ENCODE peak calls at places on chromosome 19, in nine cellular contexts. N is tibial artery, H is Calu3, F is suprapubic skin, Q is mucosa of descending colon, A is foreskin keratinocyte, Y is GM10248, K is GM06990, M is Peyer's patch. O is an unnamed sample.

GRCh38 chr19:1136201-1136600 is 32.4 kb downstream of the GPX4 start:
- DNase-seq in N (no peak), H (no peak), F (no peak), Q (peak; percentile 69), A (no peak), Y (peak; percentile 65), K (peak; percentile 56), M (peak; percentile 54), O (peak; percentile 81)

GRCh38 chr19:17931532-17932191 is 1.2 kb upstream of the CCDC124 start:
- DNase-seq in N (no peak), H (no peak), F (no peak), Q (no peak), A (no peak), Y (peak; percentile 26), K (no peak), M (no peak), O (peak; percentile 23)

GRCh38 chr19:2164020-2164988 is 571 bp downstream of the DOT1L start:
- DNase-seq in N (no peak), H (peak; percentile 31), F (peak; percentile 87), Q (peak; percentile 27), A (peak; percentile 23), Y (no peak), K (no peak), M (peak; percentile 36), O (no peak)

GRCh38 chr19:1907563-1908363 is 2.6 kb downstream of the ADAT3 start:
- DNase-seq in N (no peak), H (peak; percentile 63), F (no peak), Q (peak; percentile 77), A (peak; percentile 59), Y (no peak), K (no peak), M (no peak), O (no peak)

GRCh38 chr19:48127561-48127960 is 16.9 kb upstream of the PLA2G4C start:
- DNase-seq in N (no peak), H (no peak), F (no peak), Q (no peak), A (no peak), Y (no peak), K (no peak), M (no peak), O (no peak)

GRCh38 chr19:48627865-48628314 is 8.6 kb downstream of the SPHK2 start:
- DNase-seq in N (no peak), H (no peak), F (no peak), Q (peak; percentile 36), A (no peak), Y (no peak), K (no peak), M (no peak), O (no peak)

GRCh38 chr19:39469567-39469966 is 11.1 kb upstream of the TIMM50 start:
- DNase-seq in N (no peak), H (no peak), F (no peak), Q (no peak), A (no peak), Y (no peak), K (no peak), M (no peak), O (no peak)

GRCh38 chr19:48899781-48900476 is at the start of gene NUCB1:
- DNase-seq in N (peak; percentile 100), H (peak; percentile 99), F (peak; percentile 100), Q (peak; percentile 99), A (peak; percentile 96), Y (peak; percentile 99), K (peak; percentile 91), M (peak; percentile 99), O (peak; percentile 97)

GRCh38 chr19:33286899-33287298 is 15.4 kb downstream of the CEBPA start:
- DNase-seq in N (no peak), H (no peak), F (no peak), Q (no peak), A (no peak), Y (no peak), K (no peak), M (no peak), O (no peak)

GRCh38 chr19:3062165-3063105 is at the start of gene TLE5:
- DNase-seq in N (peak; percentile 54), H (peak; percentile 51), F (no peak), Q (peak; percentile 84), A (no peak), Y (peak; percentile 86), K (peak; percentile 80), M (peak; percentile 69), O (peak; percentile 95)

DNA sequence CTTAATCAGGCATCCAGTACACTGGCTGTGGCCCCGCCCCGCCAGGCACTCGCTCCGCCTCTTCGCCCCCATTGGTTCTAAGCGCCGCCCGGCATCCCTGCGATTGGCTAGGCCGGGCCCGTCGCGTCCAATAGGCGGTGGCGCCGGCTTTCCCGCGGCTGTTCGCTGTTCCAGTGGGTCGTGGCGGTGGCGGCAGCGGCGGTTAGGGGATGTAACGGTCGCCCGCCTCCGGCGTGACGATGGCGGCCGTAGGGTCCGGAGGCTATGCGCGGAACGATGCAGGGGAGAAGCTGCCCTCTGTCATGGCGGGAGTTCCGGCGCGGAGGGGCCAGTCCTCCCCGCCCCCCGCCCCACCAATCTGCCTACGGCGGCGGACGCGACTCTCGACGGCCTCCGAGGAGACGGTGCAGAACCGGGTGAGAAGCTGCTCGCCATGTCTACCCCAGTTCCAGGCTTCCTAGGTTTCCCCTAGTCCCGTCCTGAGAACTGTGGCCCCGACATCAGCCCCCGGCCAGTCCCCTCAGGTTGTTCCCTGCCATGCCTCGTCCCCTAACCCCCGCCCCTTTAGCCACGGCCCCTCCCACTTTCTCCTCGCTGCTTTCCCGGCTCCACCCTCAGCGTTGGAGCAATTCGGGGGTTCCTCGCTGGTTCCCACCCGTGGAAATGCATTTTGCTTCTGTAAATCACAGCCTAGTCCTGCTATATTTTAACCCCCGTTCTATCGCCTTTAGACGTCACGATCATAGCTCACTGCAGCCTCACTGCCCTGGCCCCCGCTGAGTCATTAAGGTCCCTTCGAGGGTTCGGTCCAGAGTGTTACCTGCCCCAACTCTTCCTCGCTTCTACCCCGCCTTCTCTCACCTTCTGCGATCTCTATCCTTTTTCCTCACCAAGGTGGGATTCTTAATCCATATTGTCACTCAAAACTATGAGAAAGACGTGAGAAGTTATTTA is at the start of gene WDR62:
- DNase-seq in N (peak; percentile 91), H (peak; percentile 98), F (peak; percentile 97), Q (peak; percentile 96), A (no peak), Y (peak; percentile 98), K (peak; percentile 97), M (peak; percentile 92), O (peak; percentile 97)
- TF ChIP-seq CTCF in N (no peak), H (no peak), F (no peak), Q (no peak), A (no peak), Y (no peak), K (no peak), M (no peak), O (no peak)

DNA sequence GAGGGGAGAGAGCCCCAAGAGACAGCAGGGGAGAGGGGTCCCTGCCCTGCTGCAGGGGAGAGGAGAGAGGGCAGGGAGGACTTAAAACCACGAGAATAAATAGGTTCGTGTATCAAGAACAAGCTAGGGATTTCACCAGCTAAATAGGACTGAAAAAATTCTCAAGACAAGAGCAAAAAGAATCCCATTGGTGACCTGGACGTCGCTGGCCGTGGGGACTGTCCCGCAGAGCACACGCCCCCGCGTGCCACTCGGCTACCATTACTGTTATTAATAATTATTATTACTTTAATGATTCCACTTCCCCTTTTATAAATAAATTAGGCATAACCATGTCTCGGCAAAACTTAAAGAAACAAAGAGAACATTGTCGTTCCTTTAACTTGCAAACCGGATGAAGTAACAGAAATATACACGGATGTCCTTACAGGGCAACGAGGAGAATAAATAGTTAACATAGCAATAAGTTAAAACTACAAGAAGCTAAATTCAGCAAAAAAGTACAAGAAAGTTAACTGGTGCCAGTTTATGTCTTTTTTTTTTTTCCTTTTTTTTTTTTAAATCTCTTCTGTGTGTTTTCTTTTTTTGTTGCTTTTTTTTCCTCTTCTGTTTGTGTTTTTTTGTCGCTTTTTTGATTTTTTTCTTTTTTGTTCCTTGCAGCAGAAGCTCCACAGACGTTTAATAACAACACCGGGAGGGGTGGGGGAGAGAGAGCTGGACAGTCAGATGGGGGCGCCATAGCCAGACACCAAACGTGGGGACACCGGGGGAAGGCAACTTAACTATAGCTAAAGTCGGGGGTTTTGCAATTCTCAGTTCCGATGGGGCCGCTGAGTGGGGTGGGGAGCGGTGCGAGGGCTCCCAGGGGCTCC is 16.7 kb downstream of the PRKCSH start:
- DNase-seq in N (no peak), H (no peak), F (no peak), Q (no peak), A (no peak), Y (peak; percentile 78), K (no peak), M (no peak), O (peak; percentile 87)
- TF ChIP-seq CTCF in N (no peak), H (no peak), F (no peak), Q (no peak), A (no peak), Y (peak; percentile 19), K (peak; percentile 78), M (no peak), O (no peak)

GRCh38 chr19:57241181-57241580 is 749 bp downstream of the ZNF805 start:
- DNase-seq in N (no peak), H (no peak), F (no peak), Q (no peak), A (peak; percentile 11), Y (no peak), K (no peak), M (no peak), O (no peak)

GRCh38 chr19:57242821-57243220 is 2.4 kb downstream of the ZNF805 start:
- DNase-seq in N (no peak), H (no peak), F (no peak), Q (no peak), A (no peak), Y (no peak), K (no peak), M (no peak), O (no peak)

GRCh38 chr19:57244513-57244912 is 4.1 kb downstream of the ZNF805 start:
- DNase-seq in N (no peak), H (no peak), F (no peak), Q (no peak), A (no peak), Y (no peak), K (no peak), M (no peak), O (no peak)

GRCh38 chr19:57239982-57240310 is 486 bp upstream of the ZNF805 start:
- DNase-seq in N (peak; percentile 22), H (no peak), F (no peak), Q (no peak), A (no peak), Y (no peak), K (no peak), M (no peak), O (no peak)

GRCh38 chr19:57240311-57241090 is at the start of gene ZNF805:
- DNase-seq in N (peak; percentile 96), H (peak; percentile 97), F (peak; percentile 97), Q (peak; percentile 98), A (peak; percentile 87), Y (peak; percentile 98), K (peak; percentile 94), M (peak; percentile 95), O (peak; percentile 97)
- TF ChIP-seq CTCF in N (peak; percentile 30), H (no peak), F (no peak), Q (no peak), A (peak; percentile 37), Y (no peak), K (peak; percentile 5), M (no peak), O (no peak)

DNA sequence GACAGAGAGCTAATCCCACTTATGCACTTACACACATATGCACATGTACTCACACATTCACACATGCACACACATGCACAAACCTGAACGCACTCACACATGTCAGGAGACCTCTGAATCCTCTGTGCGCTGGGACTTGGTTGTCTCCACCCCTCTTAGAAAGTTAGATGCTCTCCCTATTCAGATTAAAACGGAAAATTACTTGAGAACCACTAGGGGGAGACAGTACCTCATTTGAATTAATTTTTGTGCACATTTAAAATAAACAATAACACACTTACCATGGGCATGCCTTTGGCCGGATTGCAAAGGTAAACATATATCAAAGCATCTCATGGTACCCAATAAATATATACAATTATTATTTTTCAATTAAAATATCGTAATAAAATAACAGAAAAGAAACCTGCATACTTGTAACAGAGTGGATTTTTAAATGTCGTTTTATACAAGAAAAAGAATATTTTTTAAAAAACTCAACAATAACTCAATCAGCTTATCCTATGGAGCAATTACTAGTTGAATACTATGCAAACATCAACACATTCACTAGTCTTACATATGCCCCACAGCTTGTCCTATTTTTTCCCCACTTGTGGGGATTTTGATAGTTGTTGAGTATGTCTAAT is 9.5 kb upstream of the LILRB4 start:
- DNase-seq in N (no peak), H (no peak), F (no peak), Q (no peak), A (peak; percentile 2), Y (peak; percentile 59), K (no peak), M (no peak), O (peak; percentile 59)
- TF ChIP-seq CTCF in N (peak; percentile 26), H (peak; percentile 54), F (no peak), Q (peak; percentile 20), A (peak; percentile 52), Y (peak; percentile 66), K (peak; percentile 57), M (peak; percentile 48), O (peak; percentile 58)

O was measured in GM20000.